ENCODE peak calls at places on chromosomes 4 and X, in ten cellular contexts. One of them, this sample, is unnamed.

GRCh38 chrX:110509778-110510510 is 151.3 kb downstream of the RTL9 start:
- DNase-seq in HTR-8/SVneo: no peak
- DNase-seq in naive thymus-derived CD4-positive, alpha-beta T cell: no peak
- DNase-seq in tibial artery: no peak
- DNase-seq in HFFc6: peak
- DNase-seq in astrocyte of the spinal cord: no peak
- DNase-seq in CD14-positive monocyte: no peak
- DNase-seq in M059J: peak
- DNase-seq in ovary: no peak
- DNase-seq in activated naive CD8-positive, alpha-beta T cell treated with anti-CD3 and anti-CD28 coated beads, Interleukin-2, amount 50 U/mL, for 24 hours: no peak
- DNase-seq in this sample: peak

GRCh38 chrX:104113237-104113965 is 1.1 kb downstream of the ZCCHC18 start:
- DNase-seq in HTR-8/SVneo: no peak
- DNase-seq in HFFc6: peak
- DNase-seq in activated naive CD8-positive, alpha-beta T cell treated with anti-CD3 and anti-CD28 coated beads, Interleukin-2, amount 50 U/mL, for 24 hours: peak
- DNase-seq in M059J: peak
- DNase-seq in naive thymus-derived CD4-positive, alpha-beta T cell: peak
- DNase-seq in astrocyte of the spinal cord: peak
- DNase-seq in ovary: peak
- DNase-seq in CD14-positive monocyte: no peak
- DNase-seq in tibial artery: peak
- DNase-seq in this sample: peak

GRCh38 chr4:44859477-44859876 is 133.1 kb upstream of the GNPDA2 start:
- DNase-seq in naive thymus-derived CD4-positive, alpha-beta T cell: no peak
- DNase-seq in HTR-8/SVneo: no peak
- DNase-seq in ovary: no peak
- DNase-seq in astrocyte of the spinal cord: no peak
- DNase-seq in M059J: no peak
- DNase-seq in CD14-positive monocyte: no peak
- DNase-seq in activated naive CD8-positive, alpha-beta T cell treated with anti-CD3 and anti-CD28 coated beads, Interleukin-2, amount 50 U/mL, for 24 hours: no peak
- DNase-seq in HFFc6: no peak
- DNase-seq in tibial artery: no peak
- DNase-seq in this sample: no peak

GRCh38 chrX:1593286-1594271 is 2.2 kb downstream of the AKAP17A start:
- DNase-seq in HTR-8/SVneo: no peak
- DNase-seq in tibial artery: no peak
- DNase-seq in CD14-positive monocyte: no peak
- DNase-seq in astrocyte of the spinal cord: no peak
- DNase-seq in activated naive CD8-positive, alpha-beta T cell treated with anti-CD3 and anti-CD28 coated beads, Interleukin-2, amount 50 U/mL, for 24 hours: no peak
- DNase-seq in naive thymus-derived CD4-positive, alpha-beta T cell: no peak
- DNase-seq in M059J: no peak
- DNase-seq in HFFc6: no peak
- DNase-seq in ovary: peak
- DNase-seq in this sample: no peak

GRCh38 chr4:146398404-146398803 is 123.3 kb downstream of the SLC10A7 start:
- DNase-seq in ovary: no peak
- DNase-seq in tibial artery: no peak
- DNase-seq in activated naive CD8-positive, alpha-beta T cell treated with anti-CD3 and anti-CD28 coated beads, Interleukin-2, amount 50 U/mL, for 24 hours: no peak
- DNase-seq in naive thymus-derived CD4-positive, alpha-beta T cell: no peak
- DNase-seq in M059J: no peak
- DNase-seq in HTR-8/SVneo: no peak
- DNase-seq in CD14-positive monocyte: no peak
- DNase-seq in HFFc6: no peak
- DNase-seq in astrocyte of the spinal cord: no peak
- DNase-seq in this sample: no peak

GRCh38 chr4:155248002-155248896 is 39.8 kb downstream of the NPY2R start:
- DNase-seq in CD14-positive monocyte: no peak
- DNase-seq in M059J: peak
- DNase-seq in ovary: no peak
- DNase-seq in HFFc6: no peak
- DNase-seq in tibial artery: no peak
- DNase-seq in HTR-8/SVneo: no peak
- DNase-seq in astrocyte of the spinal cord: peak
- DNase-seq in naive thymus-derived CD4-positive, alpha-beta T cell: no peak
- DNase-seq in activated naive CD8-positive, alpha-beta T cell treated with anti-CD3 and anti-CD28 coated beads, Interleukin-2, amount 50 U/mL, for 24 hours: no peak
- DNase-seq in this sample: no peak

GRCh38 chr4:21888195-21888976 is 60.2 kb downstream of the KCNIP4 start:
- DNase-seq in M059J: peak
- DNase-seq in naive thymus-derived CD4-positive, alpha-beta T cell: no peak
- DNase-seq in astrocyte of the spinal cord: peak
- DNase-seq in ovary: no peak
- DNase-seq in HFFc6: peak
- DNase-seq in CD14-positive monocyte: no peak
- DNase-seq in activated naive CD8-positive, alpha-beta T cell treated with anti-CD3 and anti-CD28 coated beads, Interleukin-2, amount 50 U/mL, for 24 hours: no peak
- DNase-seq in HTR-8/SVneo: peak
- DNase-seq in tibial artery: no peak
- DNase-seq in this sample: peak

GRCh38 chrX:78098108-78098507 is 5.9 kb upstream of the PGK1 start:
- DNase-seq in naive thymus-derived CD4-positive, alpha-beta T cell: no peak
- DNase-seq in CD14-positive monocyte: no peak
- DNase-seq in HTR-8/SVneo: no peak
- DNase-seq in activated naive CD8-positive, alpha-beta T cell treated with anti-CD3 and anti-CD28 coated beads, Interleukin-2, amount 50 U/mL, for 24 hours: no peak
- DNase-seq in astrocyte of the spinal cord: no peak
- DNase-seq in tibial artery: no peak
- DNase-seq in M059J: no peak
- DNase-seq in ovary: no peak
- DNase-seq in HFFc6: no peak
- DNase-seq in this sample: no peak

GRCh38 chrX:17161991-17162390 is 213.0 kb upstream of the NHS start:
- DNase-seq in tibial artery: no peak
- DNase-seq in naive thymus-derived CD4-positive, alpha-beta T cell: no peak
- DNase-seq in astrocyte of the spinal cord: no peak
- DNase-seq in HTR-8/SVneo: no peak
- DNase-seq in activated naive CD8-positive, alpha-beta T cell treated with anti-CD3 and anti-CD28 coated beads, Interleukin-2, amount 50 U/mL, for 24 hours: no peak
- DNase-seq in CD14-positive monocyte: no peak
- DNase-seq in ovary: no peak
- DNase-seq in HFFc6: no peak
- DNase-seq in M059J: peak
- DNase-seq in this sample: no peak

GRCh38 chr4:69995526-69996016 is at the start of gene STATH:
- DNase-seq in CD14-positive monocyte: no peak
- DNase-seq in HTR-8/SVneo: no peak
- DNase-seq in astrocyte of the spinal cord: no peak
- DNase-seq in HFFc6: no peak
- DNase-seq in naive thymus-derived CD4-positive, alpha-beta T cell: no peak
- DNase-seq in tibial artery: no peak
- DNase-seq in activated naive CD8-positive, alpha-beta T cell treated with anti-CD3 and anti-CD28 coated beads, Interleukin-2, amount 50 U/mL, for 24 hours: no peak
- DNase-seq in M059J: no peak
- DNase-seq in ovary: no peak
- DNase-seq in this sample: no peak

GRCh38 chr4:158722291-158722916 is 792 bp downstream of the PPID start:
- DNase-seq in HFFc6: peak
- DNase-seq in CD14-positive monocyte: no peak
- DNase-seq in ovary: no peak
- DNase-seq in naive thymus-derived CD4-positive, alpha-beta T cell: peak
- DNase-seq in tibial artery: no peak
- DNase-seq in M059J: peak
- DNase-seq in astrocyte of the spinal cord: peak
- DNase-seq in HTR-8/SVneo: no peak
- DNase-seq in activated naive CD8-positive, alpha-beta T cell treated with anti-CD3 and anti-CD28 coated beads, Interleukin-2, amount 50 U/mL, for 24 hours: no peak
- DNase-seq in this sample: peak

GRCh38 chrX:18290200-18290599 is 64.3 kb downstream of the SCML2 start:
- DNase-seq in M059J: no peak
- DNase-seq in ovary: no peak
- DNase-seq in CD14-positive monocyte: no peak
- DNase-seq in activated naive CD8-positive, alpha-beta T cell treated with anti-CD3 and anti-CD28 coated beads, Interleukin-2, amount 50 U/mL, for 24 hours: no peak
- DNase-seq in astrocyte of the spinal cord: no peak
- DNase-seq in HTR-8/SVneo: no peak
- DNase-seq in HFFc6: no peak
- DNase-seq in tibial artery: no peak
- DNase-seq in naive thymus-derived CD4-positive, alpha-beta T cell: no peak
- DNase-seq in this sample: peak

GRCh38 chrX:143462696-143463095 is 54.6 kb downstream of the SPANXN3 start:
- DNase-seq in CD14-positive monocyte: no peak
- DNase-seq in HTR-8/SVneo: no peak
- DNase-seq in tibial artery: no peak
- DNase-seq in HFFc6: no peak
- DNase-seq in astrocyte of the spinal cord: no peak
- DNase-seq in naive thymus-derived CD4-positive, alpha-beta T cell: no peak
- DNase-seq in ovary: no peak
- DNase-seq in M059J: no peak
- DNase-seq in activated naive CD8-positive, alpha-beta T cell treated with anti-CD3 and anti-CD28 coated beads, Interleukin-2, amount 50 U/mL, for 24 hours: no peak
- DNase-seq in this sample: no peak

GRCh38 chrX:1444896-1445480 is 7.7 kb downstream of the ASMTL start:
- DNase-seq in naive thymus-derived CD4-positive, alpha-beta T cell: no peak
- DNase-seq in tibial artery: no peak
- DNase-seq in M059J: no peak
- DNase-seq in CD14-positive monocyte: peak
- DNase-seq in HFFc6: no peak
- DNase-seq in astrocyte of the spinal cord: no peak
- DNase-seq in activated naive CD8-positive, alpha-beta T cell treated with anti-CD3 and anti-CD28 coated beads, Interleukin-2, amount 50 U/mL, for 24 hours: no peak
- DNase-seq in ovary: peak
- DNase-seq in HTR-8/SVneo: no peak
- DNase-seq in this sample: no peak

GRCh38 chrX:109684136-109684535 is 48.9 kb downstream of the ACSL4 start:
- DNase-seq in M059J: peak
- DNase-seq in astrocyte of the spinal cord: no peak
- DNase-seq in HFFc6: peak
- DNase-seq in HTR-8/SVneo: no peak
- DNase-seq in ovary: no peak
- DNase-seq in naive thymus-derived CD4-positive, alpha-beta T cell: no peak
- DNase-seq in CD14-positive monocyte: no peak
- DNase-seq in activated naive CD8-positive, alpha-beta T cell treated with anti-CD3 and anti-CD28 coated beads, Interleukin-2, amount 50 U/mL, for 24 hours: no peak
- DNase-seq in tibial artery: no peak
- DNase-seq in this sample: peak

GRCh38 chr4:143262838-143263237 is 73.8 kb upstream of the GAB1 start:
- DNase-seq in tibial artery: no peak
- DNase-seq in M059J: no peak
- DNase-seq in activated naive CD8-positive, alpha-beta T cell treated with anti-CD3 and anti-CD28 coated beads, Interleukin-2, amount 50 U/mL, for 24 hours: no peak
- DNase-seq in naive thymus-derived CD4-positive, alpha-beta T cell: no peak
- DNase-seq in CD14-positive monocyte: no peak
- DNase-seq in ovary: no peak
- DNase-seq in HTR-8/SVneo: no peak
- DNase-seq in HFFc6: no peak
- DNase-seq in astrocyte of the spinal cord: no peak
- DNase-seq in this sample: no peak

GRCh38 chrX:110733166-110733565 is 62.5 kb downstream of the CHRDL1 start:
- DNase-seq in naive thymus-derived CD4-positive, alpha-beta T cell: no peak
- DNase-seq in HTR-8/SVneo: no peak
- DNase-seq in activated naive CD8-positive, alpha-beta T cell treated with anti-CD3 and anti-CD28 coated beads, Interleukin-2, amount 50 U/mL, for 24 hours: no peak
- DNase-seq in tibial artery: no peak
- DNase-seq in CD14-positive monocyte: no peak
- DNase-seq in astrocyte of the spinal cord: no peak
- DNase-seq in ovary: no peak
- DNase-seq in M059J: peak
- DNase-seq in HFFc6: peak
- DNase-seq in this sample: no peak

GRCh38 chr4:74123065-74123728 is 24.2 kb upstream of the CXCL2 start:
- DNase-seq in M059J: peak
- DNase-seq in HFFc6: no peak
- DNase-seq in HTR-8/SVneo: no peak
- DNase-seq in astrocyte of the spinal cord: peak
- DNase-seq in tibial artery: peak
- DNase-seq in ovary: no peak
- DNase-seq in CD14-positive monocyte: no peak
- DNase-seq in naive thymus-derived CD4-positive, alpha-beta T cell: no peak
- DNase-seq in activated naive CD8-positive, alpha-beta T cell treated with anti-CD3 and anti-CD28 coated beads, Interleukin-2, amount 50 U/mL, for 24 hours: no peak
- DNase-seq in this sample: peak

GRCh38 chr4:90727938-90728337 is 600.7 kb downstream of the CCSER1 start:
- DNase-seq in activated naive CD8-positive, alpha-beta T cell treated with anti-CD3 and anti-CD28 coated beads, Interleukin-2, amount 50 U/mL, for 24 hours: no peak
- DNase-seq in M059J: peak
- DNase-seq in ovary: no peak
- DNase-seq in CD14-positive monocyte: no peak
- DNase-seq in tibial artery: no peak
- DNase-seq in HTR-8/SVneo: peak
- DNase-seq in HFFc6: no peak
- DNase-seq in astrocyte of the spinal cord: peak
- DNase-seq in naive thymus-derived CD4-positive, alpha-beta T cell: no peak
- DNase-seq in this sample: no peak